ENCODE peak calls at places on chromosomes 13 and 19, in five cellular contexts. I is tibial nerve, Y is ovary, V is neural progenitor cell, S is fibroblast of mammary gland. Q is an unnamed sample.

GRCh38 chr13:66210677-66211076 is 1019.5 kb downstream of the PCDH9 start:
- DNase-seq in V (no peak), I (no peak), S (peak), Y (no peak), Q (no peak)

GRCh38 chr13:46751811-46752635 is 44.9 kb downstream of the ESD start:
- DNase-seq in I (no peak), S (peak), Y (no peak), V (peak), Q (no peak)

GRCh38 chr13:98869408-98870090 is 108.3 kb downstream of the DOCK9 start:
- DNase-seq in Y (no peak), V (no peak), I (no peak), S (peak), Q (no peak)

GRCh38 chr13:41178040-41178439 is 16.3 kb downstream of the KBTBD7 start:
- DNase-seq in I (no peak), Y (no peak), V (no peak), S (peak), Q (no peak)

GRCh38 chr13:97468331-97468730 is 34.4 kb downstream of the RAP2A start:
- DNase-seq in S (peak), V (no peak), I (no peak), Y (no peak), Q (no peak)

GRCh38 chr19:18606281-18607221 is at the start of gene CRLF1:
- DNase-seq in V (peak), S (no peak), Y (no peak), I (no peak), Q (no peak)

GRCh38 chr19:8835877-8836276 is 3.7 kb downstream of the MBD3L1 start:
- DNase-seq in V (no peak), Y (no peak), I (no peak), S (no peak), Q (no peak)

GRCh38 chr19:16325161-16325527 is 518 bp downstream of the KLF2 start:
- DNase-seq in Y (peak), V (peak), I (no peak), S (no peak), Q (peak)

GRCh38 chr19:52494518-52494917 is 33.0 kb upstream of the ZNF808 start:
- DNase-seq in I (no peak), Y (no peak), S (no peak), V (no peak), Q (no peak)

GRCh38 chr13:112871742-112872141 is 97.3 kb upstream of the MCF2L start:
- DNase-seq in S (no peak), V (no peak), I (no peak), Y (peak), Q (no peak)

DNA sequence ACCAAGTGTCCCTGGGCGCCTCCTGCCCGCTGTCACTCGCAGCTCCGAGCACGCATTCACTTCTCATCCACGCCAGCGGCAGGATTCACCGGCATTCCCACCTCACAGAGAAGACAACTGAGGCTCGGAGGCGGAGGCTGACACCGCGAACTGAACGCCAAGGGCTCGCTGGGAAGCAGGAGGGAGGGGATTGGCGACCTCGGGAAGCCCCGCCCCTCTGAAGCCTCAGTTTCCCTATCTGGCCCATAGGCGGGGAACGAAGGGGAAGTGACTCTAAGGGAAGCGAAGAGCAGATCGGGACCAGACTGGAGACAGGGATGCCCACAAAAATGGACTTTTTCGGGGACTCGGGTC is 256 bp downstream of the MICOS13 start:
- DNase-seq in I (no peak), S (peak), Y (no peak), V (peak), Q (peak)
- TF ChIP-seq CTCF in I (peak), S (no peak), Y (no peak), V (no peak), Q (no peak)

GRCh38 chr13:109870281-109871017 is 84.1 kb upstream of the IRS2 start:
- DNase-seq in I (no peak), Y (no peak), V (no peak), S (no peak), Q (no peak)

GRCh38 chr13:109867766-109868165 is 81.4 kb upstream of the IRS2 start:
- DNase-seq in Y (no peak), I (no peak), S (peak), V (no peak), Q (no peak)

GRCh38 chr13:109871018-109871370 is 84.6 kb upstream of the IRS2 start:
- DNase-seq in I (no peak), S (peak), Y (no peak), V (no peak), Q (no peak)

GRCh38 chr13:109868583-109869311 is 82.4 kb upstream of the IRS2 start:
- DNase-seq in Y (no peak), S (peak), I (no peak), V (no peak), Q (no peak)

GRCh38 chr13:109869312-109870237 is 83.2 kb upstream of the IRS2 start:
- DNase-seq in V (no peak), Y (peak), S (no peak), I (peak), Q (no peak)
- TF ChIP-seq CTCF in V (no peak), Y (peak), S (no peak), I (no peak), Q (no peak)

DNA sequence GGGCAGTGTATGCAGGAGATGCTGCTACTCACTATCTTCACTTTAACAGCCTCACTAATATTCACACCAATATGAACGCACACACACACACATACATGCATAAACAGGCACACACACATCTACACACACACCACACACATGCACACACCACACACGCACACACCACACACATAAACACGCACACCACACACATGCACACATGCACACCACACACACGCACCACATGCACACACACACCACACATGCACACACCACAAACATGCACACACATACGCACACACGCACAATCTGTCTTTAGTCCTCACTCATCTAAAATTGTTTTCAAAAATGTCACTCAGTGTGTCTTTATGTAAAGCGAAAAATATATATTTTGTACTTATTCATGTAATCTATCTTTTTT is 158.1 kb upstream of the SGCG start:
- DNase-seq in I (no peak), S (no peak), Y (no peak), V (no peak), Q (no peak)
- TF ChIP-seq CTCF in I (no peak), S (no peak), Y (no peak), V (no peak), Q (no peak)

DNA sequence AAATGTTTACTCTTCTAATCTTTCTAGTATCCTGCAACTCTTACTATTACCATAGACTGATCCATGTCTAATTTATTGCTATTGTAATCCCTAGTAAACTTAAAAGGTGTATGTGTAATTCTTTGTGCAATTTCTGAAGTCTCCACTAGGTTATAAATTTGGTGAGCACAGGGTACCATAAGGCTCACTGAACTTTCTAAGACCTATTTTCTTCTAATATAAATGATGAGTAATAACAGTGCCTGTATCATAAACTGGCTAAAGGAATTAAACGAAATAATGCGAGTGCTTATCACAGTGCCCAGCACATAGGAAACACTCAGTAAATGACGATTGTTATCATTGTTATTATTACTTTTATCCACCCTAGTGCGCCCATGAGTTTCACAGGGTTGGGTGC is 119.1 kb downstream of the KLF12 start:
- DNase-seq in S (peak), Y (no peak), I (no peak), V (no peak), Q (no peak)
- TF ChIP-seq CTCF in S (peak), Y (no peak), I (no peak), V (peak), Q (peak)

GRCh38 chr19:48636859-48637448 is at the start of gene DBP:
- DNase-seq in I (no peak), S (no peak), V (no peak), Y (no peak), Q (peak)
- TF ChIP-seq CTCF in I (peak), S (no peak), V (peak), Y (peak), Q (no peak)

DNA sequence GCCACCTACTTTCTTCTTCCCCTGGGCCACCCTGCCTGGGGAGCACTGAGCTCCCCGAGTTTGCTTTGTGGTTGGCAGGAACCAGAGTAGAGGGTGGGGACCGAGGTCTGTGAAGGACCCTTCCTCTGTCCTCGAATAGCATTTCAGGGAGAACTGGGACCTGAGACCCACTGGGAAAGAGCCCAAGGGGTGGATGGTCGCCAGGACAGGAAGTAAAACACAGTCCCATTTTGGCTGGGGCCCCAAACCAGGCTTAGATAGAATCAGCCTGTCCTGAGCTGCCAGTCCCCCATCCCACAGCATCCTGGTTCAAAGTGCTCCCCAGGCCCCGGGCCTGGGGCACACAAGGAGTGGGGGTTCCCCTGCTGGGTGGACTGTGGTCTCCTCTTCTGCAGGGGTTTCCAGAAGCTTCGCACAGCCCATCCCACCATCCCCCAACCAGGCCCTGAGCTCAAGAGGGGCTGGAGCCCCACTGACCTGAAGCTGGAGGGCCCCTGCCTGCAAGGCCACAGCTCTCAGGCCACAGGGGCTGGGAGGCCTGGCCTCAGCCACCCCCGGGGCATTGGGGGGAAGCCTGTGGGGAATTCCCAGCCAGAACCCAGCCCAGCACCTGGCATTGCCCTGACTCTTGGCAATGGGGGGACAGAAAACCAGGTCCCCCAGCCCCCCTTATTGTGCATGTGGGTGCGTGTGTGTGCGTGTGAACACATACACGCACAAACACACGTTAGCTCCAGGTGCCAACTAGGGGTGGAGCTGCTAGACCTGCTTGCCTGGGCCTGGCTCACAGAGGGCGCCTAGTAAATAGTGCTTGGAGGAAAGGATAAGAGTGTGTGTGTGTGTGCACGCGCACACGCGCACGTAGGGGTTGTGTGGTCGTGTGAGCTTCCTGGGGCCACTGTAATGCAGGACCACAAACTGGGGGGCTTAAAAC is 994 bp upstream of the MKNK2 start:
- DNase-seq in I (no peak), Y (peak), V (no peak), S (no peak), Q (no peak)
- TF ChIP-seq CTCF in I (no peak), Y (no peak), V (no peak), S (no peak), Q (no peak)

DNA sequence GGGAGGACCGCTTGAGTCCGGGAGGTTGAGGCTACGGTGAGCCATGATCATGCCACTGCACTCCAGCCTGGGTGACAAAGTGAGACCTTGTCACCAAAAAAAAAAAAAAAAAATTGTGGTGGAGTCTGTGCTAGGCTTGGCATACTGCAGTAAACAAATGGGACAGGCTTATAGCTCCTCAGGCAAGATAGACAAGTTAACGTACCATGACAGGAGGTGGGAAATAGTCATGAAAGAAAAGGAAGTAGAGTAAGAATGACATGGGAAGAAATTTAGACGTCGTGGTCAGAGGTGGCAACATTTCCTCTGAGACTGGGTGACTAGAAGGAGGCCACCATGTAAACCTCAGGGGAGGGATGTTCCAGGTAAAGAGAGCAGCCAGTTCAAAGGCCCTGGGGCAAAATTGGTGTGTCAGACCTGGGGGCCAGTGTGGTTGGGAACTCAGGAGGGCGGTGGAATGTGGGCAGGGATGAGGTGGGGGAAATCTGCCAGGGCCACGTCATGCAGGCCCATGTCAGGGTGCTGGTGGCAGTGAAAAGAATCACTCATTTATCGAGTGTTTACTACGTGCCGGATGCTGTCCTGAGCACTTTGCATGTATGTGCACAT is 5.6 kb downstream of the SNRPA start:
- DNase-seq in I (no peak), Y (no peak), V (no peak), S (no peak), Q (no peak)
- TF ChIP-seq CTCF in I (no peak), Y (no peak), V (no peak), S (no peak), Q (no peak)

GRCh38 chr19:3276341-3276799 is 51.9 kb downstream of the CELF5 start:
- DNase-seq in I (no peak), V (peak), Y (no peak), S (no peak), Q (peak)

GRCh38 chr19:3272952-3273351 is 48.5 kb downstream of the CELF5 start:
- DNase-seq in S (no peak), V (no peak), Y (no peak), I (no peak), Q (no peak)

GRCh38 chr19:3275583-3276340 is 51.3 kb downstream of the CELF5 start:
- DNase-seq in S (peak), Y (peak), V (peak), I (no peak), Q (peak)

GRCh38 chr19:3274245-3275067 is 50.0 kb downstream of the CELF5 start:
- DNase-seq in Y (no peak), S (no peak), V (no peak), I (no peak), Q (no peak)

GRCh38 chr19:3275068-3275582 is 50.7 kb downstream of the CELF5 start:
- DNase-seq in Y (no peak), I (no peak), S (no peak), V (peak), Q (peak)
- TF ChIP-seq CTCF in Y (no peak), I (no peak), S (peak), V (no peak), Q (no peak)

GRCh38 chr13:61470801-61471200 is 55.2 kb upstream of the PCDH20 start:
- DNase-seq in I (no peak), Y (no peak), V (no peak), S (no peak), Q (no peak)

GRCh38 chr13:61463027-61463426 is 47.4 kb upstream of the PCDH20 start:
- DNase-seq in Y (no peak), V (no peak), I (no peak), S (no peak), Q (no peak)

GRCh38 chr13:61466280-61466679 is 50.6 kb upstream of the PCDH20 start:
- DNase-seq in Y (no peak), V (peak), S (no peak), I (no peak), Q (no peak)
- TF ChIP-seq CTCF in Y (no peak), V (peak), S (no peak), I (no peak), Q (no peak)

GRCh38 chr13:51585696-51586095 is 1.4 kb downstream of the WDFY2 start:
- DNase-seq in V (no peak), Y (no peak), S (peak), I (no peak), Q (no peak)

GRCh38 chr13:51585234-51585672 is 991 bp downstream of the WDFY2 start:
- DNase-seq in Y (no peak), I (no peak), S (peak), V (no peak), Q (no peak)

GRCh38 chr13:51584731-51585191 is 499 bp downstream of the WDFY2 start:
- DNase-seq in V (peak), I (peak), S (peak), Y (no peak), Q (peak)

GRCh38 chr13:51583469-51583874 is 790 bp upstream of the WDFY2 start:
- DNase-seq in S (no peak), Y (peak), I (no peak), V (no peak), Q (no peak)

DNA sequence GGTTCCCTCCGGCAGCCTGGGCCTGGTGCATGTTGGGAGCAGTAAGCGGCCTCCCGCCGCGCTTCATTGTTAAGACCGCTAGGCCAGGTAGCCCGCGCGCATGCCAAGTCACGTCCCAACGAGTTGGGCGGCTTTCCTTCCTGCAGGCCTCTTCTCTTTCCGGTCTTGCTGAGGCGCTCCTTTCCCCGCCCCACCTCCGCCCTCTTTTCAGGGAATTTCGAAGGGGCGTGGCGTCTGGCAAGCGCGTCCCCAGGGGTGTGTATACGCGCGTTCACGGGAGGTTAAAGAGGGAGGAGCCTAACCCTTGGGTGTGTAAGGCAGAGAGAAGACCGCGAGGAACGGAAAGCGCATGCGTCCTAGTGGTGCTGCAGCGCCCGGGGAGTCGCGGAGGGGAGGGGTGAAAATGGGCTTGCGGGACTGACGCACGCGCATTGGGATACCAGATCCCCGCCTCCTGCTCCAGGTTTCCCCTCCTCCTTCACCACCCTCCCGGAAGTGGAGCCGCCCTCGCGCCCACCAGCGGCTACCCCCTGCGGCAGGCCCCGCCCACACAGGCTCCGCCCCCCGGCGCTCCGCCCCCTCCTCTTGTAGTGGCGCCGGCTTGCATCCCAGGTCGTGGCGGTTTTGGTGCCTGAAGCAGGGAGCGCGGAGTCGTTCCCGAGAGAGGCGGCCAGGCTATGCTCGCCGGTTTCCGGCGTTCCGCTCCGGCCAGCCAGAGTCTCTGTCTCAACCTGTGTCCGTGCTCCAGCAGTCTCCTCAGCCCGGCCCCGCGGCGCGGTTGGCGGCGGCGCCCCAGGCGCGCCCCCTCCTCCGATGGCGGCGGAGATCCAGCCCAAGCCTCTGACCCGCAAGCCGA is at the start of gene WDFY2:
- DNase-seq in I (peak), S (peak), Y (peak), V (peak), Q (peak)
- TF ChIP-seq CTCF in I (peak), S (no peak), Y (peak), V (no peak), Q (no peak)

Q was measured in glutamatergic neuron.